ENCODE peak calls at places on chromosomes 12 and 14, in four cellular contexts. E is AG09319; O is CD4-positive, alpha-beta T cell; T is natural killer cell. X is an unnamed sample.

GRCh38 chr14:64766430-64767151 is 62.4 kb downstream of the PLEKHG3 start:
- DNase-seq in E (no peak), O (no peak), T (no peak), X (no peak)

GRCh38 chr14:44170554-44170953 is 336.5 kb downstream of the FSCB start:
- DNase-seq in E (no peak), O (no peak), T (no peak), X (no peak)

GRCh38 chr14:54132485-54132884 is 175.9 kb upstream of the BMP4 start:
- DNase-seq in E (no peak), O (no peak), T (no peak), X (no peak)

GRCh38 chr14:60090864-60091519 is 731 bp upstream of the PCNX4 start:
- DNase-seq in E (peak), O (peak), T (no peak), X (no peak)

GRCh38 chr12:112664569-112664968 is 127.0 kb upstream of the RPH3A start:
- DNase-seq in E (no peak), O (no peak), T (no peak), X (no peak)

GRCh38 chr14:84006643-84007137 is 1523.3 kb upstream of the FLRT2 start:
- DNase-seq in E (no peak), O (no peak), T (no peak), X (no peak)

GRCh38 chr12:46886541-46887041 is 60.8 kb upstream of the SLC38A4 start:
- DNase-seq in E (no peak), O (no peak), T (no peak), X (no peak)

GRCh38 chr14:88695873-88696272 is 96.9 kb downstream of the EML5 start:
- DNase-seq in E (no peak), O (no peak), T (no peak), X (no peak)

GRCh38 chr14:84409435-84409834 is 1120.5 kb upstream of the FLRT2 start:
- DNase-seq in E (no peak), O (no peak), T (no peak), X (no peak)

GRCh38 chr12:69739287-69740191 is 879 bp downstream of the RAB3IP start:
- DNase-seq in E (no peak), O (peak), T (peak), X (peak)

GRCh38 chr12:95231190-95231589 is 13.6 kb downstream of the VEZT start:
- DNase-seq in E (no peak), O (no peak), T (no peak), X (no peak)

GRCh38 chr14:80202888-80203562 is 8.3 kb downstream of the DIO2 start:
- DNase-seq in E (no peak), O (no peak), T (no peak), X (no peak)

GRCh38 chr12:80553316-80553715 is 109.3 kb downstream of the PTPRQ start:
- DNase-seq in E (peak), O (no peak), T (no peak), X (no peak)

GRCh38 chr12:103634732-103635131 is 47.7 kb downstream of the STAB2 start:
- DNase-seq in E (no peak), O (no peak), T (no peak), X (no peak)

GRCh38 chr12:62772556-62772955 is 162.4 kb downstream of the PPM1H start:
- DNase-seq in E (no peak), O (no peak), T (no peak), X (no peak)

GRCh38 chr12:22978962-22979361 is 354.0 kb downstream of the ETNK1 start:
- DNase-seq in E (peak), O (no peak), T (no peak), X (no peak)

GRCh38 chr14:35818346-35819115 is 7.6 kb upstream of the BRMS1L start:
- DNase-seq in E (no peak), O (no peak), T (no peak), X (no peak)

GRCh38 chr12:25056486-25057130 is 107.7 kb upstream of the BCAT1 start:
- DNase-seq in E (no peak), O (no peak), T (no peak), X (no peak)

GRCh38 chr12:8665729-8666128 is 3.1 kb upstream of the MFAP5 start:
- DNase-seq in E (peak), O (no peak), T (no peak), X (no peak)

GRCh38 chr12:18750087-18750486 is 12.2 kb downstream of the CAPZA3 start:
- DNase-seq in E (peak), O (no peak), T (no peak), X (no peak)

GRCh38 chr12:42238240-42239140 is at the start of gene YAF2:
- DNase-seq in E (peak), O (peak), T (peak), X (peak)

GRCh38 chr14:105925615-105926414 is 399.4 kb downstream of the TMEM121 start:
- DNase-seq in E (no peak), O (no peak), T (no peak), X (no peak)

GRCh38 chr12:64082866-64083268 is 139.2 kb downstream of the KICS2 start:
- DNase-seq in E (no peak), O (no peak), T (no peak), X (no peak)

GRCh38 chr12:52280796-52281560 is 6.5 kb downstream of the KRT86 start:
- DNase-seq in E (peak), O (no peak), T (no peak), X (no peak)

GRCh38 chr12:52285851-52286530 is 5.3 kb downstream of the KRT81 start:
- DNase-seq in E (no peak), O (no peak), T (no peak), X (no peak)

GRCh38 chr12:52285172-52285745 is 6.1 kb downstream of the KRT81 start:
- DNase-seq in E (no peak), O (no peak), T (no peak), X (no peak)

GRCh38 chr12:52280319-52280795 is 5.9 kb downstream of the KRT86 start:
- DNase-seq in E (peak), O (no peak), T (no peak), X (peak)

DNA sequence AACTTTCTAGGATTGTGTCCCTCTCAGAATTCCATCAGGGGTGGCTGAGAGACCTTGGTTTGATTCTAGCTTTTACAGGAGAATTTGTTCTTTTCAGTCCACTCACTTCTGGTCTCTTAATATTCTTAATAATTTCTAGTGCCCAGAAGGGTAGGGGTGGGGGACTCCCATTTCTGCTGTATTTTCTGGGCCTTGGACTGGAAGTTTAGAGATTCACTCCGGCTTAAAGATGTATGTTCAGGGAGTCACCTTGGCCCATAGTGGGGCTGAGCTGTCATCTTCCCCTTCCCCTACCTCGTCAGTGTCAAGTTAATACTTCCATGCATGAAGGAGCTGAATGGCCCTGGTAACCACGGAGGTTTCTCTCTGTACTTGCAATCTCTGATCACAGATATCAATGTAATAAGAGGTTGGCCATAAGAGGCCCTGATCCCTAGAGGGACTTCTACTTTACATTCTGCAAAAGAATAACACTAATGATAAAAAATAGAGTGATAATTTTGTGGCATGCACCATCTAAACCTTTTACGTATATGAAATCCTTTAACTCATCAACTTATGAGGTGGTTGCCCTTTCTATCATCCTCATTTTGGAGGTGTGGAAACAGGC is 6.7 kb downstream of the KRT81 start:
- DNase-seq in E (no peak), O (no peak), T (no peak), X (no peak)
- TF ChIP-seq CTCF in E (no peak), O (no peak), T (no peak), X (no peak)

GRCh38 chr12:100401660-100402059 is 44.8 kb downstream of the SLC17A8 start:
- DNase-seq in E (no peak), O (no peak), T (no peak), X (no peak)

GRCh38 chr12:100403446-100403845 is 46.6 kb downstream of the SLC17A8 start:
- DNase-seq in E (no peak), O (no peak), T (no peak), X (no peak)

GRCh38 chr12:100399095-100399494 is 42.2 kb downstream of the SLC17A8 start:
- DNase-seq in E (no peak), O (no peak), T (no peak), X (no peak)

DNA sequence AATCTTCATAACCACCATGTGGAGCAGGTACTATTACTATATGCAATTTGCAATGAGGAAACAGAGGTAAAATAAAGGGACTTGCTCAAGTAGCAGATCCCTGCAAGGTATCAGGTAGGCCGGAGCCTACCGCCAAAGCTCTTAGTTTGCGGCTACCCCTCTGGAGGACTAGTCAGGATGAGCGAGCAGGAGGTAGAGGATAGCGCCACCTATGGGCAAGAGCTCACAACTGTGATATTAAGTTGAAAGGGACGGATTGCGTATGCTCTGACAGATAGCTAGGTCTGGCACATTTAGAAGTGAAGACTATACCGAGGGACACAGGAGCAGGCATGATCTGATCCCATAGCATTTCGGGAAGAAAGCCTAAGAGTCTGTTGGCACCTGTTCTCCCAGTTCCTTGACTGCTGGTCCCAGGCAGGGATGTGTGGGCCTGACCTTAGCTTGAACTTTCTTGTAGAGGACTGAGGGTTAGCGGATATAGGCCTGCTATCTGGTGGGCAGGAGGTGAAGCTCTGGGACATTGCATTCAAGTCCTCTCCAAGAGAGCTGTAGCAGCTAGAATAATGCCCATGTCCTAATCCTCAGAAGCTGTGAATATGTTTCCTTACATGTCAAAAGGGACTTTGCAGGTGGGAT is 48.0 kb downstream of the SLC17A8 start:
- DNase-seq in E (peak), O (no peak), T (no peak), X (no peak)
- TF ChIP-seq CTCF in E (peak), O (peak), T (no peak), X (peak)

GRCh38 chr12:12881495-12881894 is 9.9 kb upstream of the GPRC5A start:
- DNase-seq in E (no peak), O (no peak), T (no peak), X (no peak)

GRCh38 chr12:12882288-12882687 is 9.1 kb upstream of the GPRC5A start:
- DNase-seq in E (no peak), O (no peak), T (no peak), X (no peak)

GRCh38 chr12:12887471-12887870 is 3.9 kb upstream of the GPRC5A start:
- DNase-seq in E (no peak), O (no peak), T (no peak), X (no peak)

GRCh38 chr12:12883369-12884001 is 7.9 kb upstream of the GPRC5A start:
- DNase-seq in E (no peak), O (no peak), T (no peak), X (no peak)

GRCh38 chr12:12885060-12885792 is 6.1 kb upstream of the GPRC5A start:
- DNase-seq in E (no peak), O (no peak), T (no peak), X (no peak)
- TF ChIP-seq CTCF in E (no peak), O (no peak), T (no peak), X (no peak)

GRCh38 chr14:103724116-103724515 is 8.5 kb downstream of the ZFYVE21 start:
- DNase-seq in E (no peak), O (no peak), T (no peak), X (no peak)
- TF ChIP-seq CTCF in E (no peak), O (no peak), T (no peak), X (no peak)

GRCh38 chr14:91252901-91253794 is 8.6 kb upstream of the GPR68 start:
- DNase-seq in E (no peak), O (no peak), T (peak), X (no peak)
- TF ChIP-seq CTCF in E (no peak), O (no peak), T (peak), X (no peak)

GRCh38 chr14:41636492-41637392 is 30.1 kb downstream of the LRFN5 start:
- DNase-seq in E (no peak), O (no peak), T (no peak), X (no peak)
- TF ChIP-seq CTCF in E (no peak), O (no peak), T (no peak), X (no peak)

X was measured in CD14-positive monocyte.